ENCODE peak calls at places on chromosome 1, in five cellular contexts. One of them, this sample, is unnamed.

GRCh38 chr1:192512426-192513125 is 63.0 kb upstream of the RGS1 start:
- DNase-seq in ureter: no peak
- DNase-seq in NCI-H774: no peak
- DNase-seq in CD8-positive, alpha-beta memory T cell: no peak
- DNase-seq in endothelial cell: no peak
- DNase-seq in this sample: no peak

GRCh38 chr1:1006305-1007159 is 6.6 kb upstream of the HES4 start:
- DNase-seq in ureter: peak; percentile 46
- DNase-seq in NCI-H774: no peak
- DNase-seq in CD8-positive, alpha-beta memory T cell: no peak
- DNase-seq in endothelial cell: no peak
- DNase-seq in this sample: peak; percentile 68

GRCh38 chr1:55943721-55944435 is 635.5 kb downstream of the PLPP3 start:
- DNase-seq in ureter: no peak
- DNase-seq in NCI-H774: no peak
- DNase-seq in CD8-positive, alpha-beta memory T cell: no peak
- DNase-seq in endothelial cell: no peak
- DNase-seq in this sample: no peak

GRCh38 chr1:224897501-224897900 is 32.0 kb upstream of the DNAH14 start:
- DNase-seq in ureter: no peak
- DNase-seq in NCI-H774: no peak
- DNase-seq in CD8-positive, alpha-beta memory T cell: no peak
- DNase-seq in endothelial cell: no peak
- DNase-seq in this sample: no peak

GRCh38 chr1:19165501-19165900 is 44.6 kb downstream of the UBR4 start:
- DNase-seq in ureter: no peak
- DNase-seq in NCI-H774: no peak
- DNase-seq in CD8-positive, alpha-beta memory T cell: no peak
- DNase-seq in endothelial cell: no peak
- DNase-seq in this sample: no peak

GRCh38 chr1:155971910-155972809 is 6.2 kb downstream of the ARHGEF2 start:
- DNase-seq in ureter: no peak
- DNase-seq in NCI-H774: no peak
- DNase-seq in CD8-positive, alpha-beta memory T cell: no peak
- DNase-seq in endothelial cell: no peak
- DNase-seq in this sample: no peak

GRCh38 chr1:39529901-39530535 is 38.6 kb downstream of the BMP8A start:
- DNase-seq in ureter: no peak
- DNase-seq in NCI-H774: no peak
- DNase-seq in CD8-positive, alpha-beta memory T cell: no peak
- DNase-seq in endothelial cell: no peak
- DNase-seq in this sample: no peak

GRCh38 chr1:21334214-21335087 is 44.2 kb upstream of the ECE1 start:
- DNase-seq in ureter: peak; percentile 81
- DNase-seq in NCI-H774: no peak
- DNase-seq in CD8-positive, alpha-beta memory T cell: peak; percentile 90
- DNase-seq in endothelial cell: peak; percentile 76
- DNase-seq in this sample: peak; percentile 86

GRCh38 chr1:117633068-117633345 is 27.2 kb downstream of the TENT5C start:
- DNase-seq in ureter: no peak
- DNase-seq in NCI-H774: no peak
- DNase-seq in CD8-positive, alpha-beta memory T cell: no peak
- DNase-seq in endothelial cell: no peak
- DNase-seq in this sample: peak; percentile 53

GRCh38 chr1:161962094-161962887 is 61.4 kb downstream of the OLFML2B start:
- DNase-seq in ureter: no peak
- DNase-seq in NCI-H774: no peak
- DNase-seq in CD8-positive, alpha-beta memory T cell: no peak
- DNase-seq in endothelial cell: no peak
- DNase-seq in this sample: no peak

GRCh38 chr1:219352961-219353651 is 179.4 kb downstream of the LYPLAL1 start:
- DNase-seq in ureter: no peak
- DNase-seq in NCI-H774: no peak
- DNase-seq in CD8-positive, alpha-beta memory T cell: no peak
- DNase-seq in endothelial cell: no peak
- DNase-seq in this sample: no peak

GRCh38 chr1:5354681-5355080 is 637.5 kb downstream of the NPHP4 start:
- DNase-seq in ureter: no peak
- DNase-seq in NCI-H774: no peak
- DNase-seq in CD8-positive, alpha-beta memory T cell: no peak
- DNase-seq in endothelial cell: no peak
- DNase-seq in this sample: no peak

GRCh38 chr1:179779645-179780272 is 36.7 kb downstream of the FAM163A start:
- DNase-seq in ureter: no peak
- DNase-seq in NCI-H774: no peak
- DNase-seq in CD8-positive, alpha-beta memory T cell: no peak
- DNase-seq in endothelial cell: no peak
- DNase-seq in this sample: no peak

GRCh38 chr1:64801851-64802523 is 57.1 kb downstream of the RAVER2 start:
- DNase-seq in ureter: no peak
- DNase-seq in NCI-H774: no peak
- DNase-seq in CD8-positive, alpha-beta memory T cell: no peak
- DNase-seq in endothelial cell: no peak
- DNase-seq in this sample: no peak

GRCh38 chr1:46464013-46464548 is 25.6 kb upstream of the DMBX1 start:
- DNase-seq in ureter: no peak
- DNase-seq in NCI-H774: no peak
- DNase-seq in CD8-positive, alpha-beta memory T cell: no peak
- DNase-seq in endothelial cell: no peak
- DNase-seq in this sample: no peak

GRCh38 chr1:113422315-113423068 is 32.2 kb downstream of the MAGI3 start:
- DNase-seq in ureter: no peak
- DNase-seq in NCI-H774: no peak
- DNase-seq in CD8-positive, alpha-beta memory T cell: no peak
- DNase-seq in endothelial cell: no peak
- DNase-seq in this sample: no peak

GRCh38 chr1:22712502-22713271 is 2.0 kb downstream of the EPHB2 start:
- DNase-seq in ureter: no peak
- DNase-seq in NCI-H774: no peak
- DNase-seq in CD8-positive, alpha-beta memory T cell: no peak
- DNase-seq in endothelial cell: no peak
- DNase-seq in this sample: no peak

GRCh38 chr1:59128239-59128736 is 168.6 kb upstream of the FGGY start:
- DNase-seq in ureter: no peak
- DNase-seq in NCI-H774: no peak
- DNase-seq in CD8-positive, alpha-beta memory T cell: no peak
- DNase-seq in endothelial cell: no peak
- DNase-seq in this sample: no peak

GRCh38 chr1:227796359-227796915 is 19.0 kb upstream of the PRSS38 start:
- DNase-seq in ureter: peak; percentile 31
- DNase-seq in NCI-H774: no peak
- DNase-seq in CD8-positive, alpha-beta memory T cell: no peak
- DNase-seq in endothelial cell: no peak
- DNase-seq in this sample: no peak

GRCh38 chr1:225644666-225645065 is 8.3 kb downstream of the ENAH start:
- DNase-seq in ureter: no peak
- DNase-seq in NCI-H774: no peak
- DNase-seq in CD8-positive, alpha-beta memory T cell: no peak
- DNase-seq in endothelial cell: no peak
- DNase-seq in this sample: no peak

GRCh38 chr1:223628233-223628632 is 37.3 kb downstream of the CAPN8 start:
- DNase-seq in ureter: no peak
- DNase-seq in NCI-H774: peak; percentile 52
- DNase-seq in CD8-positive, alpha-beta memory T cell: peak; percentile 12
- DNase-seq in endothelial cell: peak; percentile 66
- DNase-seq in this sample: no peak

GRCh38 chr1:163265547-163265946 is 56.2 kb upstream of the NUF2 start:
- DNase-seq in ureter: no peak
- DNase-seq in NCI-H774: no peak
- DNase-seq in CD8-positive, alpha-beta memory T cell: no peak
- DNase-seq in endothelial cell: no peak
- DNase-seq in this sample: no peak

GRCh38 chr1:183804916-183805734 is at the start of gene RGL1:
- DNase-seq in ureter: peak; percentile 77
- DNase-seq in NCI-H774: no peak
- DNase-seq in CD8-positive, alpha-beta memory T cell: no peak
- DNase-seq in endothelial cell: peak; percentile 70
- DNase-seq in this sample: peak; percentile 77

GRCh38 chr1:44485229-44485932 is 80.3 kb downstream of the RNF220 start:
- DNase-seq in ureter: no peak
- DNase-seq in NCI-H774: no peak
- DNase-seq in CD8-positive, alpha-beta memory T cell: no peak
- DNase-seq in endothelial cell: peak; percentile 22
- DNase-seq in this sample: no peak

GRCh38 chr1:235648407-235648907 is 1.1 kb downstream of the GNG4 start:
- DNase-seq in ureter: no peak
- DNase-seq in NCI-H774: peak; percentile 74
- DNase-seq in CD8-positive, alpha-beta memory T cell: no peak
- DNase-seq in endothelial cell: no peak
- DNase-seq in this sample: no peak

GRCh38 chr1:230542054-230542453 is 100.2 kb upstream of the COG2 start:
- DNase-seq in ureter: no peak
- DNase-seq in NCI-H774: no peak
- DNase-seq in CD8-positive, alpha-beta memory T cell: no peak
- DNase-seq in endothelial cell: no peak
- DNase-seq in this sample: no peak

GRCh38 chr1:41823453-41823852 is 95.3 kb downstream of the HIVEP3 start:
- DNase-seq in ureter: no peak
- DNase-seq in NCI-H774: no peak
- DNase-seq in CD8-positive, alpha-beta memory T cell: no peak
- DNase-seq in endothelial cell: no peak
- DNase-seq in this sample: no peak

This sample was measured in coronary artery.